ENCODE peak calls at places on chromosome 19, in five cellular contexts. X is GM12878, I is IMR-90, B is K562, N is HepG2. C is an unnamed sample.
A peak's percentile ranks its signal among the peaks of the same experiment; 100 is the strongest.

GRCh38 chr19:39319892-39320168 is 833 bp downstream of the LRFN1 start:
- DNase-seq in X (no peak), I (no peak), B (no peak), N (no peak), C (peak; percentile 76)

GRCh38 chr19:37980419-37980975 is 73.5 kb downstream of the SIPA1L3 start:
- DNase-seq in X (no peak), I (no peak), B (no peak), N (no peak), C (no peak)

GRCh38 chr19:13731147-13731964 is 33.0 kb upstream of the MRI1 start:
- DNase-seq in X (peak; percentile 72), I (peak; percentile 98), B (peak; percentile 98), N (peak; percentile 95), C (peak; percentile 96)

GRCh38 chr19:50921391-50922315 is 10.5 kb upstream of the KLK4 start:
- DNase-seq in X (no peak), I (no peak), B (no peak), N (no peak), C (no peak)

GRCh38 chr19:11078893-11079292 is 10.4 kb upstream of the LDLR start:
- DNase-seq in X (no peak), I (no peak), B (no peak), N (peak; percentile 70), C (no peak)

GRCh38 chr19:57241181-57241580 is 749 bp downstream of the ZNF805 start:
- DNase-seq in X (no peak), I (peak; percentile 37), B (no peak), N (peak; percentile 12), C (peak; percentile 26)

GRCh38 chr19:34645551-34645950 is 31.4 kb downstream of the SCGB2B2 start:
- DNase-seq in X (no peak), I (no peak), B (no peak), N (no peak), C (peak; percentile 77)

GRCh38 chr19:51354103-51354741 is 12.0 kb downstream of the ETFB start:
- DNase-seq in X (no peak), I (no peak), B (peak; percentile 46), N (peak; percentile 90), C (no peak)

GRCh38 chr19:38911388-38912004 is 490 bp downstream of the CCER2 start:
- DNase-seq in X (no peak), I (no peak), B (no peak), N (no peak), C (no peak)

GRCh38 chr19:51166846-51167490 is 24.9 kb downstream of the SIGLEC7 start:
- DNase-seq in X (no peak), I (no peak), B (no peak), N (no peak), C (no peak)

GRCh38 chr19:11737964-11738745 is 591 bp downstream of the ZNF823 start:
- DNase-seq in X (no peak), I (peak; percentile 12), B (peak; percentile 38), N (peak; percentile 67), C (peak; percentile 71)

GRCh38 chr19:11064831-11065303 is 24.4 kb upstream of the LDLR start:
- DNase-seq in X (no peak), I (no peak), B (peak; percentile 56), N (no peak), C (no peak)

GRCh38 chr19:18122860-18123795 is 25.6 kb downstream of the MAST3 start:
- DNase-seq in X (no peak), I (no peak), B (no peak), N (no peak), C (no peak)

GRCh38 chr19:46416077-46416709 is 2.8 kb upstream of the CCDC8 start:
- DNase-seq in X (no peak), I (peak; percentile 75), B (peak; percentile 95), N (peak; percentile 59), C (peak; percentile 95)

GRCh38 chr19:42440357-42441046 is 2.2 kb downstream of the CXCL17 start:
- DNase-seq in X (no peak), I (peak; percentile 59), B (peak; percentile 80), N (peak; percentile 57), C (peak; percentile 59)

GRCh38 chr19:1968279-1969175 is 27.6 kb downstream of the CSNK1G2 start:
- DNase-seq in X (no peak), I (no peak), B (no peak), N (no peak), C (peak; percentile 86)

GRCh38 chr19:1125601-1126533 is 22.1 kb downstream of the GPX4 start:
- DNase-seq in X (no peak), I (peak; percentile 41), B (no peak), N (no peak), C (no peak)

GRCh38 chr19:15279326-15279904 is 47.2 kb upstream of the EPHX3 start:
- DNase-seq in X (no peak), I (no peak), B (no peak), N (no peak), C (no peak)

GRCh38 chr19:5048727-5049553 is 80.0 kb downstream of the KDM4B start:
- DNase-seq in X (no peak), I (peak; percentile 66), B (no peak), N (no peak), C (peak; percentile 67)

GRCh38 chr19:38805180-38805579 is 7.6 kb downstream of the LGALS4 start:
- DNase-seq in X (no peak), I (no peak), B (peak; percentile 9), N (no peak), C (no peak)

GRCh38 chr19:23762884-23763711 is 4.4 kb upstream of the ZNF681 start:
- DNase-seq in X (peak; percentile 32), I (peak; percentile 13), B (peak; percentile 86), N (no peak), C (peak; percentile 87)

GRCh38 chr19:12838182-12838890 is at the start of gene MAST1:
- DNase-seq in X (no peak), I (no peak), B (peak; percentile 79), N (no peak), C (peak; percentile 94)

GRCh38 chr19:30523791-30524190 is 151.6 kb downstream of the ZNF536 start:
- DNase-seq in X (no peak), I (no peak), B (no peak), N (no peak), C (no peak)

GRCh38 chr19:19997656-19998268 is 41.5 kb downstream of the ZNF682 start:
- DNase-seq in X (no peak), I (no peak), B (peak; percentile 18), N (no peak), C (peak; percentile 47)
- TF ChIP-seq MXI1 in X (no peak), I (no peak), B (no peak), N (no peak), C (no peak)

GRCh38 chr19:6667114-6667627 is 2.8 kb downstream of the TNFSF14 start:
- DNase-seq in X (no peak), I (no peak), B (peak; percentile 61), N (no peak), C (no peak)

GRCh38 chr19:6662692-6663091 is 7.3 kb downstream of the TNFSF14 start:
- DNase-seq in X (no peak), I (no peak), B (no peak), N (no peak), C (no peak)

GRCh38 chr19:6660930-6661329 is 9.0 kb downstream of the TNFSF14 start:
- DNase-seq in X (no peak), I (no peak), B (no peak), N (no peak), C (no peak)

GRCh38 chr19:6664916-6665315 is 5.0 kb downstream of the TNFSF14 start:
- DNase-seq in X (no peak), I (no peak), B (no peak), N (no peak), C (no peak)

DNA sequence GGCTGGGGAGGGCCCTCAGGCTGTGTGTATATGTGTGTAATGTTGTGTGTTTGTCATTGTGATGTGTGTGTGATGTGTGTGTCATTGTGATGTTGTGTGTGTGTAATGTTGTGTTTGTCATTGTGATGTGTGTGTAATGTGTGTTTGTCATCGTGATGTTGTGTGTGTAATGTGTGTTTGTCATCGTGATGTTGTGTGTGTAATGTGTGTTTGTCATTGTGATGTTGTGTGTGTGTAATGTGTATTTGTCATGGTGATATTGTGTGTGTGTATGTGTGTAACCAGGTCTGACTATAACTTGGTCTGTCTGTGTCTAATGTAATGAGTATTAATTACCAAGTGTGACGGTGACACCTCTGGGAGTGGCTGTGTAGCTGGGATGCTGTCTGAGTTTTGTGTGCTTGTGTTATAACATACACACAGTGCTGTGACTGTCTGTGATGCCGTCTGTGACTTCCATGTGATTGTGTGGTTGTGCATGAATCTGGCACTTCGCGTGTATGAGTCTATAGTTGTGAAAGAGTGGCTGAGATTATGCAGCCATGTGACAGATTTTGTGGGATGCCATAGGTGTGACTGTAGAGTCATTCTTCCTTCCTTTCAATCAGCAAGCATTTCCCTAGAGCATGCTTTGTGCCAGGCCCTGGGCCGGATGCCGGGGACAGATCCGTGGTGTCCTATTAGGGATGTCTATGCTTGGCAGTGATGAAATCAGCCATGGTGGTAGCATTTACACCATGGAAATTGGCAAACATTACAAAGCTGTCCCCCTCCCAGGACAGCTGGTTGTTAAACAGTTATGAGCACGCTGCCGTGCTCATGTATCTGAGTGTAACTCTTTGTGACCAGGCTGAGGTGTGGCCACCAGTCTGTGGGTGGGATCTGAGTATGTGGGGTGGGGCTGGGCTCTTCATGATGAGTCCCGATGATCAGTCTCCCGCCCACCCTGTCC is 6.4 kb downstream of the TNFSF14 start:
- DNase-seq in X (no peak), I (no peak), B (no peak), N (no peak), C (no peak)
- TF ChIP-seq SMC3 in X (no peak), I (no peak), B (no peak), N (no peak), C (no peak)

GRCh38 chr19:45253396-45254027 is 2.4 kb downstream of the MARK4 start:
- DNase-seq in X (no peak), I (peak; percentile 21), B (no peak), N (no peak), C (no peak)
- H3K4me3 ChIP-seq in X (peak overlapping the region; percentile 98), I (no peak overlapping the region), B (no peak overlapping the region), N (peak overlapping the region; percentile 4), C (no peak overlapping the region)

GRCh38 chr19:47697863-47698609 is 15.2 kb upstream of the EHD2 start:
- DNase-seq in X (peak; percentile 20), I (peak; percentile 76), B (peak; percentile 86), N (peak; percentile 67), C (peak; percentile 92)
- TF ChIP-seq MXI1 in X (no peak), I (no peak), B (no peak), N (peak; percentile 48), C (no peak)

GRCh38 chr19:40804783-40805242 is 5.8 kb downstream of the EGLN2 start:
- DNase-seq in X (no peak), I (no peak), B (no peak), N (no peak), C (no peak)
- TF ChIP-seq SMC3 in X (no peak), I (no peak), B (no peak), N (no peak), C (no peak)

GRCh38 chr19:10037367-10037766 is 24.1 kb downstream of the RDH8 start:
- DNase-seq in X (no peak), I (no peak), B (no peak), N (no peak), C (no peak)
- H3K4me3 ChIP-seq in X (no peak overlapping the region), I (no peak overlapping the region), B (no peak overlapping the region), N (no peak overlapping the region), C (no peak overlapping the region)

DNA sequence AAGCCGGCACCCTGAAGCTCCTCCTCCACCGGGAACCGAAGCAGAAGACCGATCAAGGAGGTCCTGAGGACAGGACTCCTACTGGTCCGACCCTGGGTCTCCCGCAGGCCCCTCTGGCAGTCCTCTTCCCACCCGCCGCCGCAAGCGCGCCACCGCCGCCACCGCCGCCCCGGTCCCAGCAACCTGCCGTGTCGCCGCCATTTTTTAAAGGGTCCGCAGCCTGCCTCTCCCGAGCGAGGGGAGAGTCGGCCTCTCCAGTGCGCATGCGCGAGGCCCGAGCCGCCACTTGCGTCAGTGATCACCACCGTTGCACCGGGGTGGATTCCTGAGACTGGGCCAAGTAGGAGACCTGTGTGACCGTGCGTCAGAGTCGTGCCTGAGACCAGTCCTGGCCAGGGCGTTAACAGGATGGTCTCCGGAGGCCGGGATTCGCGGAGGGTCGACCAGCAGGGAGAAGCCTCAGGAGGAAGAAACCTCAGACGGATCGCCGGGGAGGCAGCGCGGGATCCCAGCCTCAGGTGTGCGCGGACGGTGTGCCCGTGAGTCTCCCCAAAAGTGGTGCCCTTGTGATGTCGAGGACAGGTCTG is 51.6 kb downstream of the ZNF146 start:
- DNase-seq in X (no peak), I (no peak), B (peak; percentile 88), N (no peak), C (no peak)
- TF ChIP-seq MXI1 in X (no peak), I (no peak), B (no peak), N (no peak), C (no peak)

C was measured in SK-N-SH.